ENCODE peak calls at places on chromosomes 4 and X, in four cellular contexts. C, A, U and P are unnamed samples.

GRCh38 chr4:107512549-107512948 is 207.5 kb downstream of the PAPSS1 start:
- DNase-seq in A (no peak), C (no peak), U (no peak), P (no peak)

GRCh38 chrX:29902004-29902403 is 313.4 kb upstream of the MAGEB2 start:
- DNase-seq in A (no peak), U (no peak), C (no peak), P (no peak)

GRCh38 chr4:66741081-66741480 is 804.2 kb downstream of the CENPC start:
- DNase-seq in U (no peak), A (no peak), C (no peak), P (no peak)

GRCh38 chrX:29299689-29300088 is 712.4 kb downstream of the IL1RAPL1 start:
- DNase-seq in C (no peak), U (peak; percentile 39), A (no peak), P (no peak)

GRCh38 chrX:150370589-150371312 is 7.6 kb downstream of the MAMLD1 start:
- DNase-seq in A (no peak), C (peak; percentile 68), U (no peak), P (no peak)

GRCh38 chr4:40564815-40565505 is 64.7 kb downstream of the RBM47 start:
- DNase-seq in A (no peak), C (no peak), U (no peak), P (no peak)

GRCh38 chr4:2253160-2254084 is 8.5 kb downstream of the MXD4 start:
- DNase-seq in U (no peak), C (peak; percentile 17), A (peak; percentile 42), P (peak; percentile 52)

GRCh38 chr4:186789671-186790070 is 66.0 kb upstream of the FAT1 start:
- DNase-seq in C (no peak), U (no peak), A (no peak), P (no peak)

GRCh38 chr4:159390648-159391047 is 287.8 kb downstream of the RAPGEF2 start:
- DNase-seq in C (no peak), A (peak; percentile 64), U (peak; percentile 81), P (no peak)

GRCh38 chrX:100999451-100999850 is 29.9 kb downstream of the ARL13A start:
- DNase-seq in A (no peak), U (no peak), C (no peak), P (no peak)

GRCh38 chr4:180636696-180637095 is 1606.5 kb upstream of the TENM3 start:
- DNase-seq in C (no peak), U (peak; percentile 6), A (no peak), P (no peak)

GRCh38 chrX:68929332-68930150 is 100.7 kb downstream of the EFNB1 start:
- DNase-seq in C (peak; percentile 52), U (no peak), A (no peak), P (peak; percentile 61)

GRCh38 chr4:98793658-98794057 is 135.2 kb upstream of the TSPAN5 start:
- DNase-seq in C (no peak), A (no peak), U (no peak), P (no peak)

GRCh38 chr4:148376151-148376550 is 66.1 kb downstream of the NR3C2 start:
- DNase-seq in A (peak; percentile 59), U (peak; percentile 70), C (peak; percentile 22), P (peak; percentile 62)

GRCh38 chr4:123653211-123653610 is 256.6 kb downstream of the SPRY1 start:
- DNase-seq in U (no peak), A (no peak), C (no peak), P (no peak)

GRCh38 chr4:133565379-133565778 is 416.3 kb downstream of the PCDH10 start:
- DNase-seq in C (no peak), U (peak; percentile 39), A (no peak), P (no peak)

GRCh38 chr4:173182403-173182802 is 13.8 kb downstream of the GALNT7 start:
- DNase-seq in U (peak; percentile 85), C (no peak), A (no peak), P (no peak)

GRCh38 chrX:153469811-153470410 is 465 bp downstream of the HAUS7 start:
- DNase-seq in C (no peak), U (peak; percentile 41), A (no peak), P (no peak)